ENCODE peak calls at places on chromosomes 12 and 14, in four cellular contexts. K is neural progenitor cell, A is neuronal stem cell, N is PC-3. L is an unnamed sample.

GRCh38 chr14:105088812-105089745 is 23.8 kb upstream of the GPR132 start:
- DNase-seq in K (no peak), A (no peak), N (no peak), L (no peak)

GRCh38 chr12:52015393-52016081 is 8.8 kb downstream of the TAMALIN start:
- DNase-seq in K (no peak), A (no peak), N (no peak), L (no peak)

GRCh38 chr14:53962954-53963490 is 6.4 kb upstream of the BMP4 start:
- DNase-seq in K (no peak), A (no peak), N (no peak), L (no peak)

GRCh38 chr12:123533672-123534643 is at the start of gene RILPL1:
- DNase-seq in K (peak; percentile 85), A (peak; percentile 74), N (peak; percentile 39), L (peak; percentile 61)

GRCh38 chr12:68850390-68850789 is 42.4 kb downstream of the MDM2 start:
- DNase-seq in K (no peak), A (no peak), N (peak; percentile 15), L (no peak)

GRCh38 chr14:84351646-84352045 is 1178.3 kb upstream of the FLRT2 start:
- DNase-seq in K (no peak), A (no peak), N (no peak), L (no peak)

GRCh38 chr14:74134484-74134883 is 49.7 kb downstream of the LIN52 start:
- DNase-seq in K (no peak), A (no peak), N (no peak), L (no peak)

GRCh38 chr14:21069388-21070082 is 569 bp upstream of the ARHGEF40 start:
- DNase-seq in K (peak; percentile 84), A (peak; percentile 69), N (no peak), L (no peak)

GRCh38 chr14:49019467-49020100 is 566.6 kb downstream of the RPS29 start:
- DNase-seq in K (no peak), A (no peak), N (no peak), L (peak; percentile 76)

GRCh38 chr12:6703631-6704030 is 3.0 kb upstream of the PIANP start:
- DNase-seq in K (peak; percentile 66), A (peak; percentile 37), N (no peak), L (peak; percentile 49)

GRCh38 chr12:109134186-109134917 is 18.0 kb downstream of the ACACB start:
- DNase-seq in K (peak; percentile 63), A (no peak), N (peak; percentile 63), L (no peak)

GRCh38 chr12:129776977-129777667 is 126.7 kb downstream of the TMEM132D start:
- DNase-seq in K (no peak), A (no peak), N (no peak), L (no peak)

GRCh38 chr12:52865090-52865944 is 16.5 kb upstream of the KRT78 start:
- DNase-seq in K (peak; percentile 87), A (peak; percentile 78), N (peak; percentile 87), L (peak; percentile 57)

GRCh38 chr14:91241848-91242247 is 2.7 kb downstream of the GPR68 start:
- DNase-seq in K (no peak), A (no peak), N (no peak), L (peak; percentile 93)

GRCh38 chr12:95143784-95144205 is 70.4 kb upstream of the NR2C1 start:
- DNase-seq in K (no peak), A (no peak), N (no peak), L (no peak)

GRCh38 chr14:99793213-99794155 is at the start of gene EML1:
- DNase-seq in K (peak; percentile 96), A (peak; percentile 85), N (peak; percentile 80), L (peak; percentile 68)

GRCh38 chr14:77421241-77421640 is 2.1 kb downstream of the NOXRED1 start:
- DNase-seq in K (no peak), A (no peak), N (peak; percentile 47), L (no peak)

GRCh38 chr14:89690139-89690538 is 264.4 kb downstream of the EFCAB11 start:
- DNase-seq in K (no peak), A (no peak), N (no peak), L (no peak)
- H3K27ac ChIP-seq in K (no peak overlapping the region), A (no peak overlapping the region), N (no peak overlapping the region), L (no peak overlapping the region)

GRCh38 chr14:89369656-89370055 is 47.4 kb downstream of the FOXN3 start:
- DNase-seq in K (no peak), A (no peak), N (no peak), L (no peak)
- H3K4me1 ChIP-seq in K (peaks cover 30% of the 10 kb centered on the region), A (no peaks in the 10 kb centered on the region), N (no peaks in the 10 kb centered on the region), L (peaks cover 12% of the 10 kb centered on the region)

GRCh38 chr14:68309121-68309520 is 483.7 kb downstream of the ZFP36L1 start:
- DNase-seq in K (no peak), A (no peak), N (no peak), L (no peak)
- H3K4me2 ChIP-seq in K (no peak overlapping the region), A (no peak overlapping the region), N (no peak overlapping the region), L (no peak overlapping the region)

GRCh38 chr12:89632778-89633177 is 75.9 kb downstream of the ATP2B1 start:
- DNase-seq in K (no peak), A (no peak), N (peak; percentile 60), L (no peak)

GRCh38 chr12:89634508-89634907 is 74.1 kb downstream of the ATP2B1 start:
- DNase-seq in K (no peak), A (no peak), N (no peak), L (no peak)

GRCh38 chr12:89636054-89636775 is 72.4 kb downstream of the ATP2B1 start:
- DNase-seq in K (no peak), A (no peak), N (peak; percentile 77), L (no peak)

DNA sequence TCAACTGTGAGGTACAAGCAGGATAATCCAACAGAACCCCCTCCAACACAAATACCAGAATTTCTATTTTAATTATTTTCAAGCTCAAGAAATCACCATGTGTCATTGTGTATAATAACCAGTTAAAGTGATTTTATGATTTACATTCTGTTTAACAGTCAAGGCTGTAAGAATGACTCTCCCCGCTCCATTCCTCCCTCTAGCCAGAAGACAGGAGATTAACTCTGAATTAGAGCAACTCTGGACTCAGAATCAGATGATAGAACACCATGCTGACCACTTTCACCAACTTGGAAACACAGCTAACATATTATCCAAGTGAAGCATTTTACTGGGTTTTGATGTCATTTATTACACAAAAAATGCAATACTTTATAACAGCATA is 71.9 kb downstream of the ATP2B1 start:
- DNase-seq in K (no peak), A (no peak), N (peak; percentile 75), L (no peak)
- H3K27ac ChIP-seq in K (no peak overlapping the region), A (no peak overlapping the region), N (peak overlapping the region; percentile 72), L (no peak overlapping the region)

GRCh38 chr12:116187158-116187511 is 90.4 kb downstream of the MED13L start:
- DNase-seq in K (no peak), A (no peak), N (no peak), L (no peak)
- H3K4me1 ChIP-seq in K (peaks cover 66% of the 10 kb centered on the region), A (peaks cover 6% of the 10 kb centered on the region), N (no peaks in the 10 kb centered on the region), L (no peaks in the 10 kb centered on the region)

DNA sequence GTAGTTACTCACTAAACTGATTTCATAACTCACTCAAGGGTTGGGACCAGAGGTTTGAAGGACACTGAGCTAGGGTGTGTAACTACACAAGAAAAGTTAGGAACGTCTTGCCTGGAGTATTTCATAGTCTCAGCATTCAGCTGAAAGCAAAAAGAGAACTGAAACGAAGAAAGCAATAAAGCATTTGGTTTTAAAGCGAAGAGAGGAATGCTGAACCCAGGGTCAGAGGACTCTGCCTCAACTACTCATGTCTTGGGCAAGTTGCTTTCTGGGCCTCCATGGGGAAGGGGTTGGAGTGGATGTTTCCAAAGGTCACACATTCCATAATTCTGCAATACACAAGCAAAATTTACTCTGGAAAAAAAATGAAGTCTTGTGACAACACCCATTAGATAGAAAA is 1.4 kb downstream of the GNS start:
- DNase-seq in K (no peak), A (no peak), N (no peak), L (no peak)
- H3K4me2 ChIP-seq in K (no peak overlapping the region), A (no peak overlapping the region), N (peak overlapping the region; percentile 87), L (peak overlapping the region; percentile 88)

GRCh38 chr12:27620121-27620520 is 76.1 kb upstream of the REP15 start:
- DNase-seq in K (no peak), A (no peak), N (no peak), L (no peak)
- H3K27ac ChIP-seq in K (no peak overlapping the region), A (no peak overlapping the region), N (peak overlapping the region; percentile 2), L (no peak overlapping the region)

GRCh38 chr12:58927112-58927511 is 6.8 kb upstream of the LRIG3 start:
- DNase-seq in K (no peak), A (no peak), N (no peak), L (no peak)

GRCh38 chr12:58925111-58925732 is 4.9 kb upstream of the LRIG3 start:
- DNase-seq in K (no peak), A (no peak), N (no peak), L (no peak)

GRCh38 chr12:58924652-58925051 is 4.3 kb upstream of the LRIG3 start:
- DNase-seq in K (no peak), A (no peak), N (no peak), L (no peak)

GRCh38 chr12:58923781-58924180 is 3.5 kb upstream of the LRIG3 start:
- DNase-seq in K (no peak), A (no peak), N (no peak), L (no peak)

DNA sequence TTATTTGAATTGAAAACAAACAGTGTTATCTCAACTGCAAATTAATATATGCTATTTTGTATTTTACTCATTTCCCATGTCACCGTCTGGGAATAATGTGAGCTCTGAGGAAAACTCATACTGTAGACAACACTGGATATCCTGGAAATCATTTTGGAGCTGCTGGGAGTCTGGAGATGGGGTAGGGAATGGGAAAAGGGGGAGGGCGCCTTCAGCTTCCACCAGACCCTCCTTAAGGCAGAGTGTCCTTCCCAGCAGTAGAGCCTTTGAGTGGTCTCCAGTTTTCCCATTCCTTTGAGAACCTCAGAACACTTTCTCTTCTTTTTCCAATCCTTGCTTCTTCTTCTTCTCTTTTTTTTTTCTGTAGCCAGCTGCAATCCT is 5.4 kb upstream of the LRIG3 start:
- DNase-seq in K (no peak), A (no peak), N (no peak), L (no peak)
- H3K4me1 ChIP-seq in K (peaks cover 16% of the 10 kb centered on the region), A (peaks cover 2% of the 10 kb centered on the region), N (peaks cover 13% of the 10 kb centered on the region), L (no peaks in the 10 kb centered on the region)

GRCh38 chr14:94897092-94897491 is 127.2 kb upstream of the GSC start:
- DNase-seq in K (no peak), A (no peak), N (no peak), L (no peak)

GRCh38 chr14:94893411-94894160 is 123.7 kb upstream of the GSC start:
- DNase-seq in K (peak; percentile 79), A (peak; percentile 6), N (no peak), L (no peak)

GRCh38 chr14:94903338-94903737 is 133.4 kb upstream of the GSC start:
- DNase-seq in K (no peak), A (no peak), N (no peak), L (no peak)

DNA sequence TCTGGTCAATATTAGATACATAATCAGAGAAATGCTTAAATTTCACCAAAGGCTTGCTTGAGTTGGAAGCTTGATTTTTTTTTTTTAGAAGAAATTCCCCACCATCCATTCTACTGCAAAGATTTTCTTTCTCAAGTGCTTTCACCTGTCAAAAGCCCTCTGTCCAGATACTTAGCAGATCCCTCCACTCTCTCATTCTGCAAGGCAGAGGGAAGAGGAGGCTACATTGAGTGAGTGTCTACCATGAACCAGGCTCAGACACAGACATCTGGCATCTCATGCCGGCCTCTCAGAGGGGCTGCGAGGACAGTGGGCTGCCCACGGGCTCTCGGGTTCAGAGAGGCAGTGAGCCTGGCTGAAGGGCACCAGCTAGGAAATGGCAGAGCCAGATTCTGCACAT is 127.7 kb upstream of the GSC start:
- DNase-seq in K (no peak), A (no peak), N (no peak), L (no peak)
- H3K4me2 ChIP-seq in K (no peak overlapping the region), A (no peak overlapping the region), N (no peak overlapping the region), L (no peak overlapping the region)